ENCODE peak calls at places on chromosomes 2 and 18, in four cellular contexts. V is K562, I is H1, C is HepG2. W is an unnamed sample.

GRCh38 chr18:45916302-45916701 is 50.8 kb downstream of the EPG5 start:
- DNase-seq in V (peak; percentile 10), I (no peak), C (peak; percentile 4), W (no peak)

GRCh38 chr2:33242845-33243244 is 233.6 kb upstream of the RASGRP3 start:
- DNase-seq in V (no peak), I (no peak), C (no peak), W (no peak)

GRCh38 chr18:40152859-40153258 is 1802.2 kb upstream of the PIK3C3 start:
- DNase-seq in V (no peak), I (no peak), C (peak; percentile 6), W (no peak)

GRCh38 chr2:71813315-71813714 is 334.3 kb downstream of the CYP26B1 start:
- DNase-seq in V (no peak), I (no peak), C (no peak), W (no peak)

GRCh38 chr2:26503238-26503880 is 25.4 kb upstream of the OTOF start:
- DNase-seq in V (peak; percentile 98), I (peak; percentile 58), C (peak; percentile 61), W (peak; percentile 73)

GRCh38 chr18:12001400-12001799 is 20.1 kb downstream of the IMPA2 start:
- DNase-seq in V (no peak), I (no peak), C (no peak), W (no peak)

GRCh38 chr18:32930695-32931301 is 158.0 kb upstream of the KLHL14 start:
- DNase-seq in V (peak; percentile 10), I (no peak), C (peak; percentile 55), W (peak; percentile 2)

GRCh38 chr2:231670892-231671616 is 37.3 kb upstream of the PTMA start:
- DNase-seq in V (peak; percentile 47), I (no peak), C (no peak), W (no peak)

GRCh38 chr2:84840306-84840705 is 40.6 kb downstream of the TRABD2A start:
- DNase-seq in V (peak; percentile 18), I (no peak), C (no peak), W (no peak)

GRCh38 chr2:134207589-134208209 is 46.2 kb upstream of the MGAT5 start:
- DNase-seq in V (peak; percentile 50), I (peak; percentile 47), C (peak; percentile 48), W (peak; percentile 47)

GRCh38 chr18:36284671-36285295 is 12.7 kb upstream of the FHOD3 start:
- DNase-seq in V (peak; percentile 51), I (no peak), C (peak; percentile 62), W (peak; percentile 60)

GRCh38 chr18:70523798-70524182 is 234.9 kb downstream of the SOCS6 start:
- DNase-seq in V (no peak), I (no peak), C (peak; percentile 84), W (no peak)

GRCh38 chr2:107002735-107003134 is 116.8 kb upstream of the ST6GAL2 start:
- DNase-seq in V (no peak), I (no peak), C (no peak), W (no peak)

GRCh38 chr18:27428120-27428519 is 243.0 kb upstream of the CHST9 start:
- DNase-seq in V (no peak), I (no peak), C (no peak), W (no peak)

GRCh38 chr2:201138401-201138970 is 22.5 kb downstream of the CFLAR start:
- DNase-seq in V (no peak), I (no peak), C (no peak), W (no peak)

GRCh38 chr2:225694664-225695063 is 295.2 kb downstream of the NYAP2 start:
- DNase-seq in V (no peak), I (no peak), C (no peak), W (no peak)

GRCh38 chr2:169711751-169712509 is 17.7 kb downstream of the PHOSPHO2 start:
- DNase-seq in V (peak; percentile 47), I (no peak), C (peak; percentile 45), W (no peak)

GRCh38 chr2:44918095-44918775 is 23.3 kb upstream of the SIX3 start:
- DNase-seq in V (no peak), I (no peak), C (no peak), W (no peak)

GRCh38 chr2:71944183-71944550 is 203.5 kb downstream of the CYP26B1 start:
- DNase-seq in V (no peak), I (no peak), C (no peak), W (no peak)

GRCh38 chr2:95311821-95312542 is 14.8 kb downstream of the KCNIP3 start:
- DNase-seq in V (no peak), I (no peak), C (no peak), W (no peak)

DNA sequence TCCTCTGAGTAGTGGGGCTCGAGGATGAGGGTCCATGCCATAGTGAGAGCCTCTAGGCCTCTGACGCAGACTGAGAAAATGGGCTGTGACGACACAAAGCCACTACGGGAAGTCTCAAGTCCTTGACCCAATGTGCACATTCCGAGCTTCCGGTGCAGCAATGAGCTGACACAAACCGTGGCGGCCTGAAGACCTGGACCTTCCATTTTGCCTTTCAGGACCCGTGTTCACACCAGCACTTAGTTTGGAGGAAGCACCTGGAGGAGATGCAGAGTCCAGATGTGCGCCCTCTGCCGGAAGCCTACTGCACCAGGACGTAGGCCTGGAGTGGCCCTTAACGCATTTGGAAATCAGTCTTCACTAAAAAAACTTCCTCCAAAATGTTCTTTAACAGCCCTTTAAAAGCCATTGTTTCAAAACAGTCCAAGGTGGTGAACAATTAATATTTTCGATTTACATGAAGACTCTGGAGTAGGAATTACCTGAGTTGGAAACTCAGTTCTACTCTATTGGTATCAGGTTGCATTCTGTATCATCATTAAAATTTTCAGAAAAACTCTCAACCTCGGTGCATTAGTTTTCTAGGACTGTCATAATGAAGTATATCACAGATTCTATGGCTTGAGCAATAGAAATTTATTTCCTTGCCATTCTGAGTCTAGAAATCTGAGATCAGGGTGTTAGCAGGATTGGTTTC is 33.9 kb downstream of the BMP10 start:
- DNase-seq in V (peak; percentile 70), I (peak; percentile 38), C (peak; percentile 55), W (peak; percentile 58)
- TF ChIP-seq SP1 in V (no peak), I (no peak), C (no peak), W (no peak)

GRCh38 chr2:215553946-215554345 is 118.1 kb upstream of the FN1 start:
- DNase-seq in V (peak; percentile 9), I (no peak), C (no peak), W (peak; percentile 2)
- H3K4me2 ChIP-seq in V (no peak overlapping the region), I (no peak overlapping the region), C (no peak overlapping the region), W (no peak overlapping the region)

GRCh38 chr2:236663267-236663666 is 93.6 kb downstream of the ACKR3 start:
- DNase-seq in V (no peak), I (no peak), C (no peak), W (no peak)
- TF ChIP-seq SP1 in V (no peak), I (no peak), C (no peak), W (no peak)

GRCh38 chr2:188571543-188571942 is 279.9 kb downstream of the GULP1 start:
- DNase-seq in V (no peak), I (no peak), C (no peak), W (no peak)

GRCh38 chr2:188570365-188570764 is 278.7 kb downstream of the GULP1 start:
- DNase-seq in V (no peak), I (no peak), C (no peak), W (no peak)

GRCh38 chr2:188573453-188573852 is 281.8 kb downstream of the GULP1 start:
- DNase-seq in V (no peak), I (no peak), C (no peak), W (no peak)

GRCh38 chr2:188572592-188572991 is 280.9 kb downstream of the GULP1 start:
- DNase-seq in V (no peak), I (no peak), C (no peak), W (no peak)

DNA sequence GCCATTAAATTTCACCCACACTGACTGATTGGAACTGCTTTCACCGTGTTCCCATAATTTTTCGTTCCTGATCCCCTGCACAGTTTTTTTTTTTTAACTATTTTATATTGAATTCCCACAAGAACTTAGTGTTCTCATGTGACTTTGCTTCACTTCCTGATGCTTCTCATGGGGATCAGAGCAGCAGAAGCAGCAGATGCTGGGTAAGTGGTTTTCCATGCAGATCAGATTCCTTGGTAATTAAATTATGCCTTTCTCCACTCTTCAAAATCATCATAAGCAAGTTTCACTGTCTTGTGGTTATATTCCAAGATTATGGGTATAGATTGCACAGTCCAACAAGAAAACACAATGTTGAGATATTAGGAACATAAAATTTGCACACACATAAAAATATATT is 277.8 kb downstream of the GULP1 start:
- DNase-seq in V (no peak), I (no peak), C (no peak), W (no peak)
- H3K4me2 ChIP-seq in V (no peak overlapping the region), I (no peak overlapping the region), C (no peak overlapping the region), W (no peak overlapping the region)

GRCh38 chr2:127085260-127085666 is 21.7 kb downstream of the BIN1 start:
- DNase-seq in V (no peak), I (no peak), C (no peak), W (no peak)

GRCh38 chr2:127088706-127089105 is 18.2 kb downstream of the BIN1 start:
- DNase-seq in V (no peak), I (no peak), C (no peak), W (no peak)

GRCh38 chr2:127084611-127085031 is 22.3 kb downstream of the BIN1 start:
- DNase-seq in V (no peak), I (no peak), C (no peak), W (no peak)

GRCh38 chr2:127087780-127088495 is 19.0 kb downstream of the BIN1 start:
- DNase-seq in V (no peak), I (no peak), C (no peak), W (no peak)

GRCh38 chr2:127086800-127087737 is 19.9 kb downstream of the BIN1 start:
- DNase-seq in V (peak; percentile 65), I (no peak), C (no peak), W (no peak)
- TF ChIP-seq SP1 in V (no peak), I (peak; percentile 20), C (no peak), W (no peak)

GRCh38 chr2:58702302-58702696 is 461.2 kb upstream of the FANCL start:
- DNase-seq in V (no peak), I (no peak), C (peak; percentile 17), W (no peak)
- H3K4me2 ChIP-seq in V (no peak overlapping the region), I (no peak overlapping the region), C (no peak overlapping the region), W (no peak overlapping the region)

GRCh38 chr18:49725809-49726514 is 87.4 kb downstream of the ACAA2 start:
- DNase-seq in V (peak; percentile 29), I (peak; percentile 51), C (peak; percentile 13), W (peak; percentile 91)
- TF ChIP-seq SP1 in V (no peak), I (peak; percentile 43), C (no peak), W (no peak)

GRCh38 chr2:160735696-160736095 is 242.1 kb upstream of the RBMS1 start:
- DNase-seq in V (no peak), I (no peak), C (no peak), W (no peak)

GRCh38 chr2:160741271-160741670 is 247.7 kb upstream of the RBMS1 start:
- DNase-seq in V (no peak), I (no peak), C (no peak), W (no peak)

GRCh38 chr2:160736148-160736547 is 242.5 kb upstream of the RBMS1 start:
- DNase-seq in V (no peak), I (no peak), C (no peak), W (no peak)

GRCh38 chr2:160736629-160737028 is 243.0 kb upstream of the RBMS1 start:
- DNase-seq in V (no peak), I (no peak), C (no peak), W (no peak)

DNA sequence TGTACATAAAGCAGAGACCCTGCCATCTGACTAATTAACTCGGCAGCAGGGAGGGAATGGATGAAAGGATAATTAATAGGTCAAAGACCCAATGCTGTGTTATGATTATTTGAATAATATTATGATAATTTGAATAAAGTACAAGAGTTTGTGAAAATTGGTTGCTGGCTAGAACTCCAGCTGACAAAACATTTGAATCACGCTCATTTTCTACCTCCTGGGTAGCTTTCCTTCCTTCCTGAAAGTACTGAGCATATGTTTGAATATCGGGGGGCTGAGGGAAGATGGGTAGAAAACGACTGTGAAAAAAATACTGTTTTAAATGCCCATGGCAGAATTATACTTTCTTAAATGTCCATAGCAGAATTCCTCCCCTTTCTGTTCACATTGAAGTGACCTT is 243.6 kb upstream of the RBMS1 start:
- DNase-seq in V (no peak), I (no peak), C (no peak), W (no peak)
- H3K4me2 ChIP-seq in V (no peak overlapping the region), I (no peak overlapping the region), C (no peak overlapping the region), W (no peak overlapping the region)